ENCODE peak calls at places on chromosome 15, in six cellular contexts. Q is psoas muscle; L is stomach; F is endodermal cell; O is CD8-positive, alpha-beta T cell; R is H1. Y is an unnamed sample.

GRCh38 chr15:94306700-94307650 is 75.6 kb downstream of the MCTP2 start:
- DNase-seq in O (no peak), R (no peak), L (no peak), F (no peak), Q (no peak), Y (no peak)

GRCh38 chr15:70121656-70122297 is 24.1 kb upstream of the TLE3 start:
- DNase-seq in O (no peak), F (no peak), Q (peak), L (peak), R (no peak), Y (no peak)

GRCh38 chr15:82571722-82572222 is 31.5 kb upstream of the RPS17 start:
- DNase-seq in O (no peak), L (peak), F (peak), R (peak), Q (peak), Y (peak)

GRCh38 chr15:65494066-65494465 is 23.4 kb downstream of the DPP8 start:
- DNase-seq in L (no peak), Q (no peak), R (no peak), O (no peak), F (no peak), Y (no peak)

GRCh38 chr15:70199601-70200000 is 101.9 kb upstream of the TLE3 start:
- DNase-seq in F (peak), R (no peak), Q (no peak), L (no peak), O (no peak), Y (no peak)

GRCh38 chr15:57708047-57708446 is 1.5 kb downstream of the POLR2M start:
- DNase-seq in Q (no peak), O (no peak), F (no peak), L (no peak), R (no peak), Y (no peak)

GRCh38 chr15:101495334-101496197 is 6.1 kb upstream of the PCSK6 start:
- DNase-seq in Q (no peak), L (no peak), F (no peak), R (no peak), O (no peak), Y (no peak)

GRCh38 chr15:60373327-60373726 is 24.5 kb downstream of the ANXA2 start:
- DNase-seq in F (peak), O (no peak), L (no peak), R (no peak), Q (no peak), Y (no peak)

GRCh38 chr15:88257311-88257901 is 867 bp upstream of the NTRK3 start:
- DNase-seq in Q (no peak), F (peak), L (no peak), O (no peak), R (no peak), Y (no peak)

GRCh38 chr15:91291673-91292072 is 191.6 kb downstream of the SV2B start:
- DNase-seq in F (peak), L (no peak), R (no peak), O (no peak), Q (no peak), Y (no peak)

GRCh38 chr15:40232625-40233070 is 6.2 kb upstream of the PAK6 start:
- DNase-seq in Q (no peak), L (no peak), F (peak), O (no peak), R (no peak), Y (no peak)

GRCh38 chr15:42048080-42048820 is 27.4 kb upstream of the PLA2G4E start:
- DNase-seq in L (no peak), R (no peak), O (no peak), Q (no peak), F (no peak), Y (no peak)

GRCh38 chr15:71596672-71597071 is 213.7 kb upstream of the NR2E3 start:
- DNase-seq in F (peak), Q (peak), R (no peak), O (no peak), L (peak), Y (no peak)

GRCh38 chr15:71565006-71565405 is 245.3 kb upstream of the NR2E3 start:
- DNase-seq in F (no peak), L (no peak), R (no peak), Q (no peak), O (no peak), Y (no peak)

GRCh38 chr15:80779658-80780415 is 667 bp downstream of the CEMIP start:
- DNase-seq in O (no peak), R (peak), F (peak), Q (peak), L (no peak), Y (peak)

GRCh38 chr15:35060591-35060990 is 24.5 kb downstream of the NANOGP8 start:
- DNase-seq in F (no peak), Q (no peak), R (no peak), O (no peak), L (no peak), Y (no peak)

GRCh38 chr15:62771234-62771633 is 271.3 kb upstream of the TPM1 start:
- DNase-seq in L (no peak), R (no peak), Q (no peak), F (no peak), O (no peak), Y (no peak)

GRCh38 chr15:70512772-70513362 is 250.5 kb downstream of the UACA start:
- DNase-seq in O (no peak), F (peak), Q (no peak), R (peak), L (peak), Y (no peak)

GRCh38 chr15:99476413-99477222 is 89.2 kb upstream of the MEF2A start:
- DNase-seq in L (peak), O (peak), F (no peak), R (no peak), Q (peak), Y (no peak)

GRCh38 chr15:34640661-34641060 is 57.2 kb upstream of the GOLGA8B start:
- DNase-seq in R (no peak), L (no peak), F (no peak), Q (no peak), O (no peak), Y (no peak)

GRCh38 chr15:96304839-96305238 is 25.7 kb upstream of the NR2F2 start:
- DNase-seq in L (no peak), R (no peak), F (no peak), O (no peak), Q (no peak), Y (no peak)

GRCh38 chr15:94225616-94226015 is 5.7 kb upstream of the MCTP2 start:
- DNase-seq in L (no peak), O (no peak), F (no peak), R (no peak), Q (no peak), Y (no peak)

GRCh38 chr15:52527898-52528464 is 699 bp downstream of the MYO5A start:
- DNase-seq in L (peak), Q (no peak), F (no peak), O (peak), R (no peak), Y (peak)

GRCh38 chr15:29917600-29918597 is 95.6 kb upstream of the TJP1 start:
- DNase-seq in L (no peak), F (no peak), R (no peak), Q (no peak), O (no peak), Y (no peak)
- H3K4me3 ChIP-seq in L (no peak), F (no peak), R (no peak), Q (no peak), O (no peak), Y (no peak)

DNA sequence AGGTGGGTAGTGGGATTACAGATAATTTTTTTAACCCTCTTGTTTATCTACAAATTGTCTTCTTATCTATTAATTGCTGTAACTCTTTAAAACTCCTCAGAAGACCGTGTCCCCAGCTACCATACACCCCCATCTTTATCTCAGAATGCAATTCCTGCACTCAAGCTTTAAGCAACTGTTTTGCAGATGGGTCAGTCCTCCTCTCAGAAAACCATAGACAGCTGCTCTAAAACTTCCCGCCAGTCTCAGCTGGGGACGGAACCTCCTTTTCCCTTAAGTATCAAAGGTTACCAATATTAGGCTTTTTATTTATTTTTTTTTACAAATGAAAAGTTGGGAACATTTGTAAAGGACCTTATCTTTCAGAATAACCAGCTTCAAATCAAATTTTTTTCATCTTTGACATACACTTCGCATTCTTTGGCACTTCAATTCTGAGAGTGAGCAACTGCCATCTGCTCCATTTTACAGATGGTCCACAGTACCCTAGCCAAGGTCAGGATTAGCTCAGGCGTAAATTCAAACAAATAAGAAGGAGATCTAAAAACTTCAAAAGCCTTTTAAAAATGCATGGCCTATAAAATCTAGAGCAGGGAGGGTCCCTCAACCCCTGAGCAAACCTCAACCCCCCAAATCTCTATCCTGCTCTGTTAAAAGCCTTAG is 1.2 kb downstream of the GATM start:
- DNase-seq in L (no peak), Q (no peak), O (no peak), R (no peak), F (no peak), Y (no peak)
- H3K27ac ChIP-seq in L (peak), Q (peak), O (no peak), R (no peak), F (no peak), Y (peak)

DNA sequence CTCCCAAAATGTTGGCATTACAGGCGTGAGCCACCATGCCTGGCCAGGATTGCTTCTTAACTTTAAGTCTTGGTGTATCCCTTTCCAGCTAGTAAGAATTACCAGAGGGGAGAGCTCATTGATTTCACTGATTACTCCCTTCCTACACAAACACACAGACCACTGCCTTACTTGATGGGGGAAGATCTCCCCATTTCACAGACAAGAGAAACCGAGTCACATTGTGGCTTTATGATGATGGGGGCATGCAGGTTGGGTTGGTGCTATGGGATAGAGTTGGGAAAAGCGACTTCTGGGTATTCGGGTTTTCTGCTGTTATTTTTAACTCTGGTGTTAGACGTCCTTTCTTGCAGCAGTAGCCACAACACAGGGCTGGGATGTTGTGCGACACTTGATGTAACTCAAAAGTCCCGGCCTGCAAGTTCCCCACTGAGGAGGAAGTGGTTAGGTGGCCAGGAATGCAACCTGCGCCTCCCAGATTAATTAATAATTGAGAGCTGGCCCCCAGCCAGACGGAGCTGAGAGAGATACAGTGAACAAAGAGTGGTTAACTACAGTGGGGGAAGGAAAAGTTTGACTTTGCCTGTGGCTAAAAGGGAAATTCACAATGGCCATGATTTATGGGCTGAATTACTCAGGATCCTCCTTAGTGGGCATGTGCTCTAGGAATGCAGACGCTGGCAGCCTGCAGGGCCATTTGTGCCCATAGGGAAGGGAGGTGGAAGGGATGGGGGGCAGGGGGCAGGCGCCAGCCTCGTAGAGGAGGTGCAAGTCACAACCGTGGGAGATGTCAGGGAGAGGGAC is 63.6 kb downstream of the SMAD6 start:
- DNase-seq in L (peak), O (no peak), Q (peak), R (no peak), F (no peak), Y (peak)
- H3K4me3 ChIP-seq in L (no peak), O (no peak), Q (no peak), R (no peak), F (no peak), Y (no peak)

GRCh38 chr15:89728254-89728653 is 22.8 kb downstream of the MESP1 start:
- DNase-seq in Q (no peak), R (no peak), O (no peak), F (no peak), L (no peak), Y (no peak)
- H3K27ac ChIP-seq in Q (peak), R (no peak), O (no peak), F (no peak), L (no peak), Y (no peak)

GRCh38 chr15:68224546-68225250 is 4.8 kb downstream of the CLN6 start:
- DNase-seq in L (peak), F (no peak), R (no peak), Q (no peak), O (no peak), Y (no peak)
- H3K4me3 ChIP-seq in L (no peak), F (no peak), R (no peak), Q (no peak), O (no peak), Y (no peak)

DNA sequence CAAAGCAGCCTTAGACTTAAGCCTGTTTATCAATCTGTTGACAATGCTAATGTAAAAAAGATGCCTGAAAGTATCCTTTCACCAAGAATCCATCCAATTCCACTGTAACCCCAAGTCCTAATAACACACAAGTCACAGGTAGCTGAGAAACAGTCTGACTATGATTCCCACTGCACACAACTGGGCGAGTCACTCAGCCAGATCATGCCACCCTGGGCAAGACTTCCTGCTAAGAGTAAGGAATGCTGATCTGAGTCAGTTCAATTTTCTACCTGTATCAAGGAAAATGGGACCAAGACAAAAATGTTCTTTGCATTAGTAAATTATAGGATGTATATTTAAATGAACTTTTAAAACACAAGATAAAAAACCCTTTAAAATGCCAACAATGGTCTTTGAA is 33.3 kb downstream of the NPTN start:
- DNase-seq in F (no peak), L (no peak), Q (no peak), O (no peak), R (no peak), Y (no peak)
- H3K27ac ChIP-seq in F (no peak), L (peak), Q (no peak), O (no peak), R (no peak), Y (no peak)

Y was measured in pancreas.